ENCODE peak calls at places on chromosomes 7 and 10, in four cellular contexts. One of them, this sample, is unnamed.

GRCh38 chr7:17660116-17660515 is 280.2 kb downstream of the SNX13 start:
- DNase-seq in esophagus muscularis mucosa: no peak
- DNase-seq in PC-3: no peak
- DNase-seq in CD8-positive, alpha-beta T cell: no peak
- DNase-seq in this sample: no peak

GRCh38 chr7:151342102-151342646 is 562 bp downstream of the NUB1 start:
- DNase-seq in esophagus muscularis mucosa: no peak
- DNase-seq in PC-3: no peak
- DNase-seq in CD8-positive, alpha-beta T cell: no peak
- DNase-seq in this sample: no peak

GRCh38 chr10:29254123-29255046 is 34.5 kb upstream of the LYZL1 start:
- DNase-seq in CD8-positive, alpha-beta T cell: no peak
- DNase-seq in esophagus muscularis mucosa: no peak
- DNase-seq in PC-3: no peak
- DNase-seq in this sample: no peak

GRCh38 chr7:22001345-22002004 is 55.8 kb upstream of the CDCA7L start:
- DNase-seq in CD8-positive, alpha-beta T cell: no peak
- DNase-seq in esophagus muscularis mucosa: peak; percentile 12
- DNase-seq in PC-3: peak; percentile 80
- DNase-seq in this sample: no peak

GRCh38 chr10:116721991-116722392 is 20.4 kb downstream of the HSPA12A start:
- DNase-seq in PC-3: no peak
- DNase-seq in esophagus muscularis mucosa: no peak
- DNase-seq in CD8-positive, alpha-beta T cell: no peak
- DNase-seq in this sample: no peak

GRCh38 chr10:130902471-130902870 is 409.1 kb downstream of the TCERG1L start:
- DNase-seq in esophagus muscularis mucosa: no peak
- DNase-seq in PC-3: no peak
- DNase-seq in CD8-positive, alpha-beta T cell: no peak
- DNase-seq in this sample: no peak

GRCh38 chr10:102220612-102221011 is 5.5 kb upstream of the ELOVL3 start:
- DNase-seq in CD8-positive, alpha-beta T cell: no peak
- DNase-seq in PC-3: no peak
- DNase-seq in esophagus muscularis mucosa: no peak
- DNase-seq in this sample: no peak

GRCh38 chr7:50842061-50842460 is 59.4 kb upstream of the GRB10 start:
- DNase-seq in PC-3: no peak
- DNase-seq in CD8-positive, alpha-beta T cell: no peak
- DNase-seq in esophagus muscularis mucosa: no peak
- DNase-seq in this sample: no peak

GRCh38 chr7:29116361-29116760 is 30.0 kb downstream of the CPVL start:
- DNase-seq in PC-3: peak; percentile 51
- DNase-seq in esophagus muscularis mucosa: no peak
- DNase-seq in CD8-positive, alpha-beta T cell: no peak
- DNase-seq in this sample: no peak

GRCh38 chr7:84946549-84946948 is 240.3 kb downstream of the SEMA3D start:
- DNase-seq in CD8-positive, alpha-beta T cell: no peak
- DNase-seq in esophagus muscularis mucosa: no peak
- DNase-seq in PC-3: no peak
- DNase-seq in this sample: no peak

GRCh38 chr10:61001731-61002122 is 57.7 kb upstream of the RHOBTB1 start:
- DNase-seq in PC-3: no peak
- DNase-seq in esophagus muscularis mucosa: no peak
- DNase-seq in CD8-positive, alpha-beta T cell: no peak
- DNase-seq in this sample: no peak

GRCh38 chr10:48671914-48672595 is 12.6 kb upstream of the WDFY4 start:
- DNase-seq in PC-3: no peak
- DNase-seq in CD8-positive, alpha-beta T cell: no peak
- DNase-seq in esophagus muscularis mucosa: peak; percentile 84
- DNase-seq in this sample: no peak

GRCh38 chr10:85311599-85312337 is 983.4 kb downstream of the CCSER2 start:
- DNase-seq in esophagus muscularis mucosa: no peak
- DNase-seq in CD8-positive, alpha-beta T cell: no peak
- DNase-seq in PC-3: no peak
- DNase-seq in this sample: no peak

GRCh38 chr10:110556993-110557601 is 10.4 kb upstream of the SMC3 start:
- DNase-seq in esophagus muscularis mucosa: no peak
- DNase-seq in CD8-positive, alpha-beta T cell: peak; percentile 37
- DNase-seq in PC-3: peak; percentile 51
- DNase-seq in this sample: peak; percentile 60

GRCh38 chr7:140317597-140317996 is 80.7 kb downstream of the SLC37A3 start:
- DNase-seq in CD8-positive, alpha-beta T cell: no peak
- DNase-seq in PC-3: no peak
- DNase-seq in esophagus muscularis mucosa: no peak
- DNase-seq in this sample: no peak

GRCh38 chr7:103932389-103932788 is 57.1 kb downstream of the RELN start:
- DNase-seq in CD8-positive, alpha-beta T cell: no peak
- DNase-seq in esophagus muscularis mucosa: no peak
- DNase-seq in PC-3: no peak
- DNase-seq in this sample: no peak

GRCh38 chr10:132193907-132194552 is 7.3 kb downstream of the DPYSL4 start:
- DNase-seq in CD8-positive, alpha-beta T cell: no peak
- DNase-seq in esophagus muscularis mucosa: no peak
- DNase-seq in PC-3: no peak
- DNase-seq in this sample: peak; percentile 39

GRCh38 chr7:23622469-23622868 is 25.3 kb downstream of the CCDC126 start:
- DNase-seq in CD8-positive, alpha-beta T cell: no peak
- DNase-seq in esophagus muscularis mucosa: no peak
- DNase-seq in PC-3: no peak
- DNase-seq in this sample: peak; percentile 58

GRCh38 chr10:101106351-101106750 is 24.7 kb upstream of the TLX1 start:
- DNase-seq in PC-3: no peak
- DNase-seq in CD8-positive, alpha-beta T cell: no peak
- DNase-seq in esophagus muscularis mucosa: no peak
- DNase-seq in this sample: no peak

DNA sequence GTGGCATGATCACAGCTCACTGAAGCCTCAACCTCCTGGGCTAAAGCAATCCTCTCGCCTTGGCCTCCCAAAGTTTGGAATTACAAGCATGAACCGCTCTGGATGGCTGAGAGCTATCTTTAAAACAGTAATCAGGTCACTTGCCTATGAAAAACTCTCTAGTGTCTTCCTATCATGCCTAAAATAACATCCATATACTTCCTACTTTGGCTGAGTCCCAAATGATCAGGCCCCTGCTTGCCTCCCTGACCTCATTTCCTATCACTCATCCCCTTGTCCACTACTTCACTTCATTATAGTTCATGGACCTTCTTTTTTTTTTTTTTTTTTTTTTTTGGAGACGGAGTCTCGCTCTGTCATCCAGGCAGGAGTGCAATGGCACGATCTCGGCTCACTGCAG is 28.0 kb downstream of the SEPTIN7 start:
- DNase-seq in CD8-positive, alpha-beta T cell: no peak
- DNase-seq in PC-3: no peak
- DNase-seq in esophagus muscularis mucosa: no peak
- DNase-seq in this sample: no peak
- H3K4me1 ChIP-seq in CD8-positive, alpha-beta T cell: peaks cover 43% of the 10 kb centered on the region
- H3K4me1 ChIP-seq in PC-3: no peaks in the 10 kb centered on the region
- H3K4me1 ChIP-seq in esophagus muscularis mucosa: peaks cover 93% of the 10 kb centered on the region
- H3K4me1 ChIP-seq in this sample: peaks cover 12% of the 10 kb centered on the region

DNA sequence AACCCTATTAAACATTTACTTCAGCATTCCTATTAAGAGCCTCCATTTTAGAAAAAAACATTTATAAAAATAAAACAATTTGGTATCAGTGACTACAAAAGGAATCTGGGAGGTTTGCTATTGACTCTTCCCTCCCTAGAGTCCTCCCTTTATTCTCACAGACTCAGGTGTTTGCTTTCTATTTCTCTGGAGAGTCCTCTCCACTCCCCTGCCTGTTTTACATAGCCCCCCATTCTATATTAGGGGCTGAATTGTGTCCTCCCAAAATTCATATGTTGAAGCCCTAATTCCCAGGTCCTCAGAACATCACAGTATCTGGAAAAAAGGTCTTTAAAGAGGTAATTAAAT is 69.8 kb downstream of the COA1 start:
- DNase-seq in PC-3: no peak
- DNase-seq in CD8-positive, alpha-beta T cell: no peak
- DNase-seq in esophagus muscularis mucosa: no peak
- DNase-seq in this sample: no peak
- H3K4me3 ChIP-seq in PC-3: peak overlapping the region; percentile 6
- H3K4me3 ChIP-seq in CD8-positive, alpha-beta T cell: no peak overlapping the region
- H3K4me3 ChIP-seq in esophagus muscularis mucosa: no peak overlapping the region
- H3K4me3 ChIP-seq in this sample: no peak overlapping the region

GRCh38 chr10:24039897-24040296 is 169.0 kb upstream of the KIAA1217 start:
- DNase-seq in esophagus muscularis mucosa: no peak
- DNase-seq in PC-3: no peak
- DNase-seq in CD8-positive, alpha-beta T cell: no peak
- DNase-seq in this sample: no peak
- H3K4me1 ChIP-seq in esophagus muscularis mucosa: no peaks in the 10 kb centered on the region
- H3K4me1 ChIP-seq in PC-3: no peaks in the 10 kb centered on the region
- H3K4me1 ChIP-seq in CD8-positive, alpha-beta T cell: no peaks in the 10 kb centered on the region
- H3K4me1 ChIP-seq in this sample: no peaks in the 10 kb centered on the region

DNA sequence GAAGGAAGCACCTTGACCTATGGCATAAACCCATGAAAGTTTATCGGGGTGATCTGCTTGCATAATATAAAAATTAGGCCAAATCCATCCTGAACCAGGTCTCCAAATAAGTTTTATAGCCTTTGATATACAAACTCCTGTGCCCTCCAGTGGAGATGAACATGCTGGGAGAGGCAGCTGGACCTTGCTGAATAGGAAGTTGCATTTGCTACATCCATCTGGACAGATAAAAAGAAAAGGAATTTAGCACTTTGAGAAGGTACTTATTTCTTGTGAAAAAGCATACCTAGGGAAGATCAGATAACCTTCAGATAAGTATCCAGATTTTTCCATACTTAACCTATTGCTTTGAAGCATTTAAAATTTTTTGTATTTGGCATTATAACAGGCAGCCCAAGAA is 124.6 kb upstream of the STK17A start:
- DNase-seq in CD8-positive, alpha-beta T cell: no peak
- DNase-seq in esophagus muscularis mucosa: no peak
- DNase-seq in PC-3: no peak
- DNase-seq in this sample: no peak
- H3K4me3 ChIP-seq in CD8-positive, alpha-beta T cell: no peak overlapping the region
- H3K4me3 ChIP-seq in esophagus muscularis mucosa: no peak overlapping the region
- H3K4me3 ChIP-seq in PC-3: no peak overlapping the region
- H3K4me3 ChIP-seq in this sample: no peak overlapping the region